ENCODE peak calls at places on chromosomes 13 and 19, in seven cellular contexts. A is AG08395; U is effector CD8-positive, alpha-beta T cell; S is DMS 273 treated with DMSO at 0.1 percent for 48 hours; D is stimulated activated CD4-positive, alpha-beta T cell treated with anti-CD3 and anti-CD28 coated beads, TNF-alpha, amount 100 ng/mL, for 48 hours; W is upper lobe of left lung; Q is fibroblast of mammary gland. P is an unnamed sample.

GRCh38 chr19:40274585-40275544 is 10.3 kb downstream of the AKT2 start:
- DNase-seq in W (no peak), S (no peak), Q (no peak), U (peak), D (no peak), A (no peak), P (no peak)

GRCh38 chr19:7961930-7962626 is 18.6 kb upstream of the TIMM44 start:
- DNase-seq in U (no peak), S (no peak), A (no peak), W (no peak), Q (no peak), D (no peak), P (no peak)

GRCh38 chr19:45177817-45178261 is at the start of gene TRAPPC6A:
- DNase-seq in U (no peak), W (peak), Q (peak), A (peak), D (peak), S (no peak), P (no peak)

GRCh38 chr13:110575322-110576069 is 14.0 kb upstream of the RAB20 start:
- DNase-seq in D (no peak), W (peak), Q (peak), S (no peak), A (peak), U (no peak), P (no peak)

GRCh38 chr13:44159633-44160279 is 213.9 kb upstream of the SERP2 start:
- DNase-seq in U (no peak), W (no peak), D (no peak), Q (peak), A (no peak), S (no peak), P (no peak)

GRCh38 chr13:66887088-66887487 is 343.0 kb downstream of the PCDH9 start:
- DNase-seq in A (peak), U (no peak), W (no peak), S (no peak), Q (peak), D (no peak), P (no peak)

GRCh38 chr13:36509369-36509768 is 77.1 kb downstream of the CCNA1 start:
- DNase-seq in U (no peak), Q (no peak), W (no peak), S (no peak), A (no peak), D (no peak), P (no peak)

GRCh38 chr13:42420304-42420703 is 148.4 kb downstream of the AKAP11 start:
- DNase-seq in S (no peak), D (peak), A (no peak), Q (no peak), W (no peak), U (no peak), P (no peak)

GRCh38 chr13:69296130-69296529 is 811.5 kb upstream of the ATXN8OS start:
- DNase-seq in S (no peak), D (no peak), A (no peak), Q (no peak), U (no peak), W (no peak), P (no peak)

GRCh38 chr19:48553676-48554384 is 1.9 kb downstream of the SULT2B1 start:
- DNase-seq in U (no peak), S (no peak), A (peak), W (peak), D (no peak), Q (peak), P (peak)

GRCh38 chr13:46377554-46377953 is 9.5 kb downstream of the RUBCNL start:
- DNase-seq in A (no peak), D (no peak), U (no peak), W (no peak), Q (no peak), S (no peak), P (no peak)

GRCh38 chr19:33468361-33469170 is 53.0 kb downstream of the PEPD start:
- DNase-seq in S (no peak), W (peak), U (no peak), A (peak), D (no peak), Q (no peak), P (no peak)

GRCh38 chr19:45457776-45458175 is 10.0 kb upstream of the FOSB start:
- DNase-seq in Q (no peak), W (no peak), S (no peak), U (no peak), D (no peak), A (no peak), P (no peak)

GRCh38 chr13:30346159-30346788 is 38.9 kb upstream of the KATNAL1 start:
- DNase-seq in Q (no peak), W (peak), U (peak), S (no peak), A (no peak), D (no peak), P (no peak)

GRCh38 chr19:4019578-4019977 is 12.0 kb downstream of the PIAS4 start:
- DNase-seq in Q (no peak), D (no peak), S (no peak), W (no peak), U (no peak), A (no peak), P (no peak)

GRCh38 chr13:60090579-60090978 is 73.1 kb downstream of the DIAPH3 start:
- DNase-seq in W (no peak), Q (peak), A (peak), U (no peak), S (no peak), D (no peak), P (peak)

GRCh38 chr13:81487151-81487550 is 1146.2 kb upstream of the SPRY2 start:
- DNase-seq in S (peak), Q (peak), W (no peak), A (no peak), U (no peak), D (no peak), P (no peak)

GRCh38 chr19:46787331-46788100 is 878 bp downstream of the SLC1A5 start:
- DNase-seq in W (peak), Q (peak), D (peak), S (peak), U (peak), A (peak), P (peak)

GRCh38 chr19:17766543-17767131 is 15.4 kb downstream of the FCHO1 start:
- DNase-seq in S (peak), W (peak), D (no peak), A (peak), U (peak), Q (peak), P (peak)

GRCh38 chr19:41872775-41873647 is 4.1 kb upstream of the CD79A start:
- DNase-seq in D (no peak), Q (peak), W (peak), U (peak), S (peak), A (peak), P (peak)

GRCh38 chr19:34350161-34350561 is 14.8 kb upstream of the GPI start:
- DNase-seq in Q (peak), U (peak), A (peak), D (peak), W (no peak), S (no peak), P (no peak)

GRCh38 chr19:23410155-23410554 is 14.9 kb upstream of the ZNF91 start:
- DNase-seq in Q (no peak), W (no peak), U (no peak), D (no peak), A (no peak), S (no peak), P (no peak)

GRCh38 chr19:53639471-53639870 is 7.7 kb downstream of the DPRX start:
- DNase-seq in A (no peak), Q (no peak), S (no peak), W (no peak), D (no peak), U (no peak), P (no peak)

GRCh38 chr13:23470706-23471610 is 37.5 kb upstream of the SACS start:
- DNase-seq in Q (no peak), D (no peak), W (no peak), S (no peak), U (no peak), A (no peak), P (no peak)

GRCh38 chr19:2251577-2252480 is 2.7 kb downstream of the AMH start:
- DNase-seq in U (no peak), S (no peak), A (no peak), Q (no peak), D (no peak), W (no peak), P (no peak)

GRCh38 chr13:22929391-22930126 is 251.2 kb upstream of the SGCG start:
- DNase-seq in D (no peak), U (no peak), W (no peak), A (no peak), S (no peak), Q (no peak), P (no peak)

GRCh38 chr13:78323848-78324247 is 279.5 kb downstream of the POU4F1 start:
- DNase-seq in A (no peak), D (no peak), W (no peak), Q (no peak), U (no peak), S (no peak), P (peak)

GRCh38 chr13:47426126-47426849 is 529.4 kb upstream of the HTR2A start:
- DNase-seq in A (peak), Q (peak), D (no peak), S (no peak), U (no peak), W (peak), P (no peak)

GRCh38 chr13:77728265-77728966 is 30.9 kb downstream of the SLAIN1 start:
- DNase-seq in U (no peak), S (peak), A (no peak), Q (no peak), D (no peak), W (no peak), P (no peak)

P was measured in endothelial cell of umbilical vein.